ENCODE peak calls at places on chromosomes 11 and 22, in four cellular contexts. O, C, B and Q are unnamed samples. For H3K36me3, the result is how much of the 10 kb centered on the place peaks cover.

GRCh38 chr22:21602579-21602978 is 27.2 kb downstream of the YDJC start:
- DNase-seq in B (no peak), C (no peak), O (no peak), Q (no peak)

GRCh38 chr11:76588455-76589325 is 81.9 kb downstream of the LRRC32 start:
- DNase-seq in C (peak), O (no peak), B (peak), Q (peak)

GRCh38 chr22:47210112-47210657 is 447.7 kb downstream of the TBC1D22A start:
- DNase-seq in O (no peak), C (no peak), B (no peak), Q (no peak)

GRCh38 chr11:30789270-30789669 is 203.1 kb upstream of the MPPED2 start:
- DNase-seq in B (no peak), O (no peak), C (no peak), Q (no peak)

GRCh38 chr11:12901272-12901671 is 107.8 kb upstream of the RASSF10 start:
- DNase-seq in B (no peak), O (no peak), C (no peak), Q (no peak)

GRCh38 chr11:112922606-112923005 is 38.6 kb upstream of the NCAM1 start:
- DNase-seq in C (no peak), B (no peak), O (no peak), Q (no peak)

GRCh38 chr11:11332141-11332710 is 20.8 kb downstream of the CSNK2A3 start:
- DNase-seq in B (no peak), O (no peak), C (no peak), Q (no peak)

GRCh38 chr11:2202071-2202899 is 30.7 kb upstream of the TH start:
- DNase-seq in O (no peak), B (peak), C (no peak), Q (no peak)

GRCh38 chr11:2526808-2527381 is 82.1 kb downstream of the KCNQ1 start:
- DNase-seq in O (no peak), C (peak), B (no peak), Q (no peak)

GRCh38 chr11:78539566-78539965 is 35.1 kb downstream of the NARS2 start:
- DNase-seq in C (no peak), O (no peak), B (no peak), Q (no peak)

GRCh38 chr22:40620464-40621046 is 16.0 kb downstream of the MRTFA start:
- DNase-seq in B (no peak), O (no peak), C (no peak), Q (no peak)

GRCh38 chr11:3807856-3808845 is at the start of gene PGAP2:
- DNase-seq in C (peak), B (peak), O (peak), Q (no peak)

GRCh38 chr11:77117485-77117884 is 10.6 kb upstream of the MYO7A start:
- DNase-seq in C (no peak), O (no peak), B (no peak), Q (no peak)

GRCh38 chr11:35478411-35479139 is 46.8 kb downstream of the PAMR1 start:
- DNase-seq in C (no peak), O (no peak), B (no peak), Q (no peak)

GRCh38 chr11:43376594-43376993 is 17.9 kb downstream of the TTC17 start:
- DNase-seq in C (no peak), B (no peak), O (no peak), Q (no peak)

GRCh38 chr11:125315088-125315740 is 150.7 kb downstream of the PKNOX2 start:
- DNase-seq in O (no peak), B (peak), C (peak), Q (no peak)

GRCh38 chr11:71252782-71253730 is 679 bp upstream of the SHANK2 start:
- DNase-seq in B (no peak), C (no peak), O (peak), Q (no peak)

GRCh38 chr11:73637012-73637411 is 9.4 kb upstream of the PLEKHB1 start:
- DNase-seq in C (no peak), B (no peak), O (no peak), Q (no peak)

GRCh38 chr22:17634696-17635095 is 3.9 kb upstream of the BCL2L13 start:
- DNase-seq in B (no peak), C (no peak), O (no peak), Q (no peak)

GRCh38 chr11:95716266-95716665 is 73.3 kb downstream of the FAM76B start:
- DNase-seq in O (no peak), B (no peak), C (no peak), Q (no peak)

GRCh38 chr11:49442669-49443068 is 234.3 kb upstream of the FOLH1 start:
- DNase-seq in C (no peak), B (no peak), O (no peak), Q (no peak)

GRCh38 chr22:23062616-23063538 is 7.4 kb upstream of the GNAZ start:
- DNase-seq in O (no peak), C (no peak), B (peak), Q (peak)

GRCh38 chr22:32335471-32335870 is 22.2 kb upstream of the RFPL3 start:
- DNase-seq in B (no peak), O (no peak), C (no peak), Q (no peak)

GRCh38 chr11:129828301-129828836 is 12.7 kb downstream of the TMEM45B start:
- DNase-seq in O (no peak), B (no peak), C (no peak), Q (no peak)

GRCh38 chr11:99683933-99684332 is 663.2 kb downstream of the CNTN5 start:
- DNase-seq in C (no peak), B (no peak), O (no peak), Q (no peak)

GRCh38 chr11:38900156-38900679 is 2302.2 kb upstream of the RAG2 start:
- DNase-seq in O (no peak), B (no peak), C (no peak), Q (no peak)

GRCh38 chr11:109132539-109132938 is 289.5 kb upstream of the C11orf87 start:
- DNase-seq in B (no peak), C (no peak), O (no peak), Q (no peak)

GRCh38 chr11:92727123-92727522 is 242.3 kb upstream of the MTNR1B start:
- DNase-seq in O (no peak), B (no peak), C (no peak), Q (no peak)

GRCh38 chr11:1875093-1875785 is 16.5 kb downstream of the PRR33 start:
- DNase-seq in O (no peak), C (no peak), B (peak), Q (no peak)

GRCh38 chr22:46381142-46381541 is 45.6 kb downstream of the TRMU start:
- DNase-seq in B (no peak), C (no peak), O (no peak), Q (no peak)

GRCh38 chr11:3158131-3158591 is 6.9 kb downstream of the OSBPL5 start:
- DNase-seq in B (no peak), C (peak), O (no peak), Q (no peak)

GRCh38 chr11:74870485-74870884 is 78.4 kb downstream of the XRRA1 start:
- DNase-seq in B (peak), O (no peak), C (no peak), Q (no peak)

GRCh38 chr11:124762077-124762623 is at the start of gene ESAM:
- DNase-seq in O (peak), C (peak), B (peak), Q (peak)

GRCh38 chr11:122843281-122844150 is 5.2 kb downstream of the CRTAM start:
- DNase-seq in B (no peak), O (no peak), C (no peak), Q (peak)

GRCh38 chr22:34395370-34395769 is 475.1 kb upstream of the LARGE1 start:
- DNase-seq in B (no peak), O (no peak), C (no peak), Q (no peak)

DNA sequence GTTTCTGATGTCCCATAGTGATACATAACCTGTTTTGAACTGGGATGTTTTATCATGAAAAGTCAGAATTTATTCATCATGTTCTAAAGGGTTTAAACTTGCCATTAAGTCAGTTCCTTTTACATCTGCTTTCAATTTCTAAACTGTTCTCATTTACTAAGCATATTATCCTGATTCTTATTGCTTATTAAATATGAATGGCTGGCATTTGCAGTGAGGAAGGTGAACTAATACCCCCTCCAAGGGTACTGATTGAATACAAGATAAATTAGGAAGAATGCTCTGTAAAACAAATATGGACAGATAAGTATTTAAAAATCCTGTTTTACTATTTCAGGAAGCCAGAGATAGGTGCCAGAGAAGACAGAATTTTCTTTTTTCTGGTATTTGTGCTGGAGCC is 70.8 kb upstream of the HORMAD2 start:
- DNase-seq in O (no peak), C (no peak), B (no peak), Q (no peak)
- H3K36me3 ChIP-seq in O (under half), C (half or more), B (under half), Q (half or more)

DNA sequence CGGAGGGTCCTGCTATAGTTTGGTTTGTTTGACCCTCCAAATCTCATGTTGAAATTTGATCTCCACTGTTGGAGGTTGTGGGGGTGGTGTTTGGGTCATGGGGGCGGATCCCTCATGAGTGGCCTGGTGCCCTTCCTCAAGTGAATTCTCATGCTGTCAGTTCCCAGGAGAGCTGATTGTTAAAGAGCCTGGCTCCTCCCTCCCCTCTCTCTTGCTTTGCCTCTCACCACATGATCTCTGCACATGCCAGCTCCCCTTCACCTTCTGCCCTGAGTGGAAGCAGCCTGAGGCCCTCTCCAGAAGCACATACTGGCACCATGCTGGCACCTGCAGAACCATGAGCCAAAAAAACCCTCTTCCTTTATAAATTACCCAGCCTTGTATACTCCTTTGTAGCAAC is 7.1 kb downstream of the TSPAN18 start:
- DNase-seq in C (no peak), B (no peak), O (peak), Q (no peak)
- H3K36me3 ChIP-seq in C (under half), B (under half), O (under half), Q (under half)

DNA sequence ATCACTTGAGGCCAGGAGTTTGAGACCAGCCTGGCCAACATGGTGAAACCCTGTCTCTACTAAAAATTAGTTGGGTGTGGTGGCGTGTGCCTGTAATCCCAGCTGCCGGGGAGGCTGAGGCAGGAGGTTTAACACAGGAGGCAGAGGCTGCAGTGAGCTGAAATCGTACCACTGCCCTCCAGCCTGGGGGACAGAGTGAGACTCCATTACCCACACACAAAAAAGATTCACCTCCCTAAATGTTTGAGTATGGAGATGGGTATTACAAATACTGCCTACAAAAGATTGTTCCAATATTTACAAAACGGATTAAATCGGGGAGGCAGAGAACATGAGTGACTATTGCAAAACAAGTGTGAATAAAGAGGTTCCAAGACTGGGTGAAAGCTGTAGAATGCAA is 98.3 kb downstream of the PICALM start:
- DNase-seq in C (no peak), B (no peak), O (no peak), Q (no peak)
- H3K36me3 ChIP-seq in C (half or more), B (half or more), O (under half), Q (under half)

DNA sequence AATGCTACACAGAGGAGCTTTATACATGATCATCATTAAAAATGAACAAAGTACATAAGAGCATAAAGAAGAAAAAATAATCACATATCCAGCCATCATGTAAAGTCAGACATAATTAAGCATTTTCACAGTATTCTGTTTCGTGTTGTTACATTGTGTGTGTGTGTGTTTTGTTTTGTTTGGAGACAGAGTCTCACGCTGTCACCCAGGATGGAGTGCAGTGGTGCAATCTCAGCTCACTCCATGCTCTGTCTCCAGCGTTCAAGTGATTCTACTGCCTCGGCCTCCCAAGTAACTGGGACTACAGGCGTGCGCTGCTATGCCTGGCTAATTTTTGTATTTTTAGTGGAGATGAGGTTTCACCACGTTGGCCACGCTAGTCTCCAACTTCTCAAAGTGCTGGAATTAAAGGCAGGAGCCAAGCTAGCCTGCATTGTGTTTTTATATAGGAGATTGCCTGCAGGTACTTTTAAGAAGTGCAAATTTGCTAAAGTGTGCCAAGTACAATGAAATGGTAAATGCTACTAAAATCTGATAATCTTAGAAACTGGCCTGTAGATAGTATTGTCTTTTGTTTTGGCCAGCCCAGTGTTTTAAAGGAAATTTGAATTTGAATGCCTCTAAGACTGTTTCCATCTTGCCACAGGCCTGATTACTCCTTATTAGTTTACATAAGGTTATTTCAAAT is 7.8 kb downstream of the CTSC start:
- DNase-seq in C (no peak), B (no peak), O (no peak), Q (no peak)
- H3K36me3 ChIP-seq in C (half or more), B (under half), O (under half), Q (under half)

GRCh38 chr22:44970291-44970690 is 39.5 kb downstream of the PHF21B start:
- DNase-seq in C (no peak), B (no peak), O (no peak), Q (no peak)

GRCh38 chr22:44969817-44970216 is 40.0 kb downstream of the PHF21B start:
- DNase-seq in B (no peak), O (no peak), C (no peak), Q (no peak)

GRCh38 chr22:44971651-44972362 is 38.0 kb downstream of the PHF21B start:
- DNase-seq in C (no peak), O (no peak), B (no peak), Q (no peak)

GRCh38 chr22:44965171-44965570 is 44.6 kb downstream of the PHF21B start:
- DNase-seq in B (no peak), C (no peak), O (no peak), Q (no peak)

DNA sequence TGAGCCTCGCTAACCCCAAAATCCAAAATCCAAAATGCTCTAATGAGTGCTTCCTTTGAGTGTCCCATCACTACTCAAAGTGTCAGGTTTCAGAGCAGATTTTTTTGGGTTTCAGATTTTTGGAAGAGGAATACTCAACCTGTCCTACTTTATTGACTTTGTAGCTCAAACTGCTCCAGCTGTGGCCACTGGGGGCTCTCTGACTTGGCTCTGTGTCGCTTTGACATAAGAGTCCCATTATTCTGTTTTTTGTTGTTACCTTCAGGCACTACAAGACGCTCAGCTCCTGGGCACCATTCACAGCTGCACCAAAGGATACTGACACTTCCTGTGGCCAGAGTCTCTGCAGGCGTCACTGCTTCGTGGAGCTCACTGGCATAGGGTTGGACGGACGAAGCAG is 41.1 kb downstream of the PHF21B start:
- DNase-seq in B (no peak), O (no peak), C (no peak), Q (no peak)
- H3K36me3 ChIP-seq in B (under half), O (under half), C (under half), Q (under half)

GRCh38 chr11:64112771-64113461 is 53.0 kb downstream of the MACROD1 start:
- DNase-seq in B (no peak), C (no peak), O (no peak), Q (no peak)
- H3K36me3 ChIP-seq in B (under half), C (under half), O (under half), Q (under half)